ENCODE peak calls at places on chromosomes 13 and 19, in seven cellular contexts. X, W, J, D, E, L and T are unnamed samples.

GRCh38 chr19:6058411-6059201 is 51.7 kb downstream of the RFX2 start:
- DNase-seq in J (no peak), E (no peak), W (no peak), L (no peak), D (no peak), X (no peak), T (no peak)

GRCh38 chr19:34996978-34997640 is 3.0 kb upstream of the GRAMD1A start:
- DNase-seq in J (no peak), W (no peak), L (no peak), X (no peak), D (no peak), E (no peak), T (peak; percentile 10)

GRCh38 chr19:3184847-3185481 is 766 bp upstream of the NCLN start:
- DNase-seq in E (peak; percentile 53), J (peak; percentile 80), D (peak; percentile 82), L (peak; percentile 79), X (no peak), W (peak; percentile 64), T (peak; percentile 64)

GRCh38 chr19:16850133-16850532 is 20.9 kb downstream of the SIN3B start:
- DNase-seq in X (peak; percentile 61), J (no peak), E (no peak), D (no peak), L (no peak), W (no peak), T (no peak)

GRCh38 chr13:112734696-112735547 is 45.1 kb downstream of the ATP11A start:
- DNase-seq in L (no peak), X (no peak), J (no peak), E (no peak), W (no peak), D (no peak), T (no peak)

GRCh38 chr13:28637714-28638355 is 21.1 kb upstream of the POMP start:
- DNase-seq in X (no peak), L (no peak), J (no peak), W (no peak), D (peak; percentile 41), E (no peak), T (peak; percentile 24)

GRCh38 chr13:90868321-90868920 is 479.1 kb upstream of the MIR17HG start:
- DNase-seq in W (no peak), L (no peak), D (peak; percentile 48), E (no peak), J (no peak), X (peak; percentile 39), T (no peak)

GRCh38 chr19:31503211-31503610 is 154.0 kb upstream of the TSHZ3 start:
- DNase-seq in W (no peak), J (no peak), E (no peak), L (no peak), D (no peak), X (no peak), T (no peak)

GRCh38 chr13:31105020-31105800 is 56.5 kb downstream of the HSPH1 start:
- DNase-seq in D (peak; percentile 31), L (peak; percentile 53), X (peak; percentile 24), W (no peak), J (no peak), E (no peak), T (no peak)

GRCh38 chr19:51123381-51124186 is 1.1 kb upstream of the SIGLEC9 start:
- DNase-seq in E (peak; percentile 45), J (peak; percentile 71), X (no peak), L (peak; percentile 59), D (no peak), W (peak; percentile 33), T (no peak)

GRCh38 chr13:27170221-27170520 is 1.4 kb downstream of the USP12 start:
- DNase-seq in X (peak; percentile 84), E (no peak), L (no peak), W (no peak), D (no peak), J (no peak), T (peak; percentile 67)

DNA sequence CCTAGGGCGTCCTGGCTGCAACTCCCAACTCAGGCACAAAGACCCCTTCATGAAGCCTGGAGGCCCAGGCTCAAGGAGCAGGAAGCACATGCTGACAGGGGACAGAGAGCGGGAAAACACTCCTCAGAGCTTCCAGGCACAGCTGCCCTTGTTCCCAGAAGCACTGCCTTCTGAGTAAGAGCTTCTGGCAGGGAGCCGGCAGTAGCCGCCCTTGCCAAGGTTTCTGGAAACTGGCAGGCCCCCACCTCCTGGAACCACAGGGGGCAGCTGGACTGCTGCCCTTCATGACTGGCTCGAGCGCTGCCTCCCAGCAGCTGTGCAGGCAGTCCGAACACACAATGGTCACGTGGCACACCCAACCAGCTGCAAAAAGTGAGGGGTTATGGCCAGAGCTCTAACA is 33.6 kb upstream of the EPHX3 start:
- DNase-seq in E (no peak), X (peak; percentile 98), J (peak; percentile 98), D (no peak), L (peak; percentile 82), W (no peak), T (no peak)
- TF ChIP-seq CTCF in E (no peak), X (no peak), J (no peak), D (no peak), L (no peak), W (no peak), T (no peak)

GRCh38 chr13:49248433-49249002 is 793 bp downstream of the CDADC1 start:
- DNase-seq in E (peak; percentile 14), L (no peak), D (no peak), X (peak; percentile 45), J (no peak), W (peak; percentile 1), T (no peak)
- TF ChIP-seq CTCF in E (no peak), L (no peak), D (no peak), X (peak; percentile 22), J (no peak), W (no peak), T (peak; percentile 10)

GRCh38 chr19:4477034-4477801 is 5.1 kb downstream of the HDGFL2 start:
- DNase-seq in J (no peak), X (no peak), D (no peak), L (no peak), E (no peak), W (no peak), T (no peak)

GRCh38 chr19:4487572-4487971 is 15.5 kb downstream of the HDGFL2 start:
- DNase-seq in E (no peak), J (no peak), X (no peak), W (no peak), D (no peak), L (no peak), T (no peak)

GRCh38 chr19:4488496-4488895 is 16.4 kb downstream of the HDGFL2 start:
- DNase-seq in X (no peak), E (no peak), L (no peak), W (no peak), J (no peak), D (no peak), T (no peak)

DNA sequence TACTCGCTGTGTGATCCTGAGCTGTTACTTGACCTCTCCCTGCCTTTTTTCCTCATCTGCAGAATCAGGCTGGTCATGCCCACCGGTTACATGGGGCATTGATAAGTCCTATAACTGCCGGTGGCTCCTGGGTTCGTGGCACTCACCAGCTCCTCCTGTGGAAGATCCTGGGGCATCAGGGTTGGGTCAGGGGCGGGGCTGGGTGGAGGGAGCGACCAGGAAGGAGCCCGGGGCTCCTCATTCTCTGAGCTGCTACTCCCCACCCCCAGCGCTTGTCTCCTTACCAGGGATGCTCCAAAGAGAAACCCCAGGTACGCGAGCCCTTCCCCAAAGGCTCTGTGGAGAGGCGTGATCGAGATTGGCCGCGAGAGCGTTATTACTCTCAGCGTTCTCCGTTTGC is 10.6 kb downstream of the HDGFL2 start:
- DNase-seq in E (no peak), X (no peak), L (no peak), W (no peak), D (peak; percentile 49), J (no peak), T (no peak)
- TF ChIP-seq CTCF in E (no peak), X (no peak), L (no peak), W (no peak), D (no peak), J (no peak), T (no peak)

GRCh38 chr13:86792153-86792651 is 879.0 kb upstream of the SLITRK5 start:
- DNase-seq in X (no peak), J (no peak), E (no peak), L (no peak), W (no peak), D (peak; percentile 44), T (no peak)
- TF ChIP-seq CTCF in X (no peak), J (no peak), E (no peak), L (no peak), W (no peak), D (peak; percentile 36), T (no peak)

DNA sequence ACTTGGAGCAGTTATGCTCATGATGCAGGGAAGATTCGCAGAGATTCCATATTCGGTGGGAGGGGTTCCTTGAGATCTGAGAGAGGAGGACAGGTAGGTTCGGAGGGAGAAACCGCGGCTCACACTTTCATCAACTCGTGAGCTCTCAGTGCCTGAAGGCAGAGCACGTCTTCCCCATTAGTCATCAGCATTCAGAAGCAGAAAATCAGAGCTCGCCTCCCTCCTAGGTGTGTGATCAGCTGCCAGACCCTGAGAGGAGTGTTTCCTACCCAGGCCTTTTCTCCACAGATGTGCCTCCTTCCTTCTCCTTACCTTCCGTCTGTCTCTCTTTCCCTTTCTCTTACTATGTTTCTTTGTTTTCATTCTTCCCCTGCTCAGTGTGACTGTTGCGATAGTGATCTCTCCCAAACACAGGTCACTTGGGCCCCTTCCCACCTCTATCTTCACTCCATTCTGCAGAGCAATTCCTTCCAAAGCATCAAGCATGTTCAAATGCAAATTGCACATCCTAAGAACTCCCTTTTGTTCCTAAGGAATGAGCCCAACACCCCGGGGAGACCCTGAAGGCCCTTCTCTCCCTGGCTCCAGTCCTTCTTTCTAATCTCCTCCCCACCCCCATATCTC is 389.5 kb downstream of the UQCRFS1 start:
- DNase-seq in E (no peak), D (peak; percentile 11), J (no peak), L (no peak), W (no peak), X (no peak), T (no peak)
- TF ChIP-seq CTCF in E (no peak), D (no peak), J (no peak), L (no peak), W (no peak), X (no peak), T (no peak)